ENCODE peak calls at places on chromosomes 13 and 19, in nine cellular contexts. One of them, this sample, is unnamed.

GRCh38 chr13:30408319-30409101 is 13.8 kb upstream of the UBE2L5 start:
- DNase-seq in IMR-90: peak
- DNase-seq in AG09309: no peak
- DNase-seq in Peyer's patch: peak
- DNase-seq in AG04449: no peak
- DNase-seq in ascending aorta: peak
- DNase-seq in AG04450: peak
- DNase-seq in tibial nerve: peak
- DNase-seq in CD8-positive, alpha-beta T cell: peak
- DNase-seq in this sample: peak

GRCh38 chr13:108402850-108403249 is 133.3 kb downstream of the TNFSF13B start:
- DNase-seq in IMR-90: no peak
- DNase-seq in AG09309: no peak
- DNase-seq in Peyer's patch: no peak
- DNase-seq in AG04449: no peak
- DNase-seq in ascending aorta: no peak
- DNase-seq in AG04450: no peak
- DNase-seq in tibial nerve: no peak
- DNase-seq in CD8-positive, alpha-beta T cell: no peak
- DNase-seq in this sample: no peak

GRCh38 chr13:31314961-31315360 is 115.2 kb downstream of the B3GLCT start:
- DNase-seq in IMR-90: no peak
- DNase-seq in AG09309: no peak
- DNase-seq in Peyer's patch: no peak
- DNase-seq in AG04449: no peak
- DNase-seq in ascending aorta: no peak
- DNase-seq in AG04450: no peak
- DNase-seq in tibial nerve: no peak
- DNase-seq in CD8-positive, alpha-beta T cell: no peak
- DNase-seq in this sample: no peak

GRCh38 chr13:35857769-35858168 is 273.4 kb downstream of the DCLK1 start:
- DNase-seq in IMR-90: peak
- DNase-seq in AG09309: no peak
- DNase-seq in Peyer's patch: no peak
- DNase-seq in AG04449: no peak
- DNase-seq in ascending aorta: no peak
- DNase-seq in AG04450: no peak
- DNase-seq in tibial nerve: no peak
- DNase-seq in CD8-positive, alpha-beta T cell: no peak
- DNase-seq in this sample: peak

GRCh38 chr13:64083811-64084210 is 2668.2 kb upstream of the PCDH20 start:
- DNase-seq in IMR-90: no peak
- DNase-seq in AG09309: no peak
- DNase-seq in Peyer's patch: no peak
- DNase-seq in AG04449: no peak
- DNase-seq in ascending aorta: no peak
- DNase-seq in AG04450: no peak
- DNase-seq in tibial nerve: no peak
- DNase-seq in CD8-positive, alpha-beta T cell: no peak
- DNase-seq in this sample: no peak

GRCh38 chr19:42512743-42513304 is 15.5 kb downstream of the CEACAM1 start:
- DNase-seq in IMR-90: no peak
- DNase-seq in AG09309: no peak
- DNase-seq in Peyer's patch: peak
- DNase-seq in AG04449: no peak
- DNase-seq in ascending aorta: no peak
- DNase-seq in AG04450: no peak
- DNase-seq in tibial nerve: no peak
- DNase-seq in CD8-positive, alpha-beta T cell: no peak
- DNase-seq in this sample: no peak

GRCh38 chr19:6030214-6030507 is 52.2 kb upstream of the RANBP3 start:
- DNase-seq in IMR-90: peak
- DNase-seq in AG09309: peak
- DNase-seq in Peyer's patch: no peak
- DNase-seq in AG04449: no peak
- DNase-seq in ascending aorta: no peak
- DNase-seq in AG04450: peak
- DNase-seq in tibial nerve: no peak
- DNase-seq in CD8-positive, alpha-beta T cell: no peak
- DNase-seq in this sample: peak

GRCh38 chr19:49133621-49134454 is 14.5 kb downstream of the PPFIA3 start:
- DNase-seq in IMR-90: peak
- DNase-seq in AG09309: no peak
- DNase-seq in Peyer's patch: peak
- DNase-seq in AG04449: no peak
- DNase-seq in ascending aorta: peak
- DNase-seq in AG04450: no peak
- DNase-seq in tibial nerve: no peak
- DNase-seq in CD8-positive, alpha-beta T cell: peak
- DNase-seq in this sample: no peak

GRCh38 chr19:15367439-15367838 is 12.1 kb downstream of the AKAP8 start:
- DNase-seq in IMR-90: no peak
- DNase-seq in AG09309: no peak
- DNase-seq in Peyer's patch: no peak
- DNase-seq in AG04449: no peak
- DNase-seq in ascending aorta: no peak
- DNase-seq in AG04450: no peak
- DNase-seq in tibial nerve: no peak
- DNase-seq in CD8-positive, alpha-beta T cell: no peak
- DNase-seq in this sample: no peak

GRCh38 chr19:16899566-16900075 is 10.8 kb downstream of the F2RL3 start:
- DNase-seq in IMR-90: no peak
- DNase-seq in AG09309: no peak
- DNase-seq in Peyer's patch: peak
- DNase-seq in AG04449: no peak
- DNase-seq in ascending aorta: no peak
- DNase-seq in AG04450: no peak
- DNase-seq in tibial nerve: no peak
- DNase-seq in CD8-positive, alpha-beta T cell: no peak
- DNase-seq in this sample: peak

GRCh38 chr19:13831560-13832056 is 36.4 kb downstream of the ZSWIM4 start:
- DNase-seq in IMR-90: no peak
- DNase-seq in AG09309: no peak
- DNase-seq in Peyer's patch: no peak
- DNase-seq in AG04449: no peak
- DNase-seq in ascending aorta: no peak
- DNase-seq in AG04450: no peak
- DNase-seq in tibial nerve: no peak
- DNase-seq in CD8-positive, alpha-beta T cell: no peak
- DNase-seq in this sample: no peak

GRCh38 chr13:44685641-44686040 is 109.5 kb upstream of the TSC22D1 start:
- DNase-seq in IMR-90: no peak
- DNase-seq in AG09309: no peak
- DNase-seq in Peyer's patch: no peak
- DNase-seq in AG04449: no peak
- DNase-seq in ascending aorta: no peak
- DNase-seq in AG04450: no peak
- DNase-seq in tibial nerve: no peak
- DNase-seq in CD8-positive, alpha-beta T cell: no peak
- DNase-seq in this sample: no peak

GRCh38 chr19:10551698-10552301 is 8.1 kb downstream of the ATG4D start:
- DNase-seq in IMR-90: no peak
- DNase-seq in AG09309: no peak
- DNase-seq in Peyer's patch: no peak
- DNase-seq in AG04449: no peak
- DNase-seq in ascending aorta: no peak
- DNase-seq in AG04450: no peak
- DNase-seq in tibial nerve: no peak
- DNase-seq in CD8-positive, alpha-beta T cell: peak
- DNase-seq in this sample: no peak

GRCh38 chr19:46904114-46905060 is 43.6 kb downstream of the ARHGAP35 start:
- DNase-seq in IMR-90: peak
- DNase-seq in AG09309: no peak
- DNase-seq in Peyer's patch: no peak
- DNase-seq in AG04449: peak
- DNase-seq in ascending aorta: no peak
- DNase-seq in AG04450: peak
- DNase-seq in tibial nerve: no peak
- DNase-seq in CD8-positive, alpha-beta T cell: no peak
- DNase-seq in this sample: peak

GRCh38 chr13:31982124-31982523 is 49.5 kb upstream of the FRY start:
- DNase-seq in IMR-90: no peak
- DNase-seq in AG09309: no peak
- DNase-seq in Peyer's patch: no peak
- DNase-seq in AG04449: no peak
- DNase-seq in ascending aorta: no peak
- DNase-seq in AG04450: no peak
- DNase-seq in tibial nerve: no peak
- DNase-seq in CD8-positive, alpha-beta T cell: no peak
- DNase-seq in this sample: peak

GRCh38 chr19:29546583-29547190 is 20.9 kb downstream of the VSTM2B start:
- DNase-seq in IMR-90: no peak
- DNase-seq in AG09309: no peak
- DNase-seq in Peyer's patch: no peak
- DNase-seq in AG04449: no peak
- DNase-seq in ascending aorta: no peak
- DNase-seq in AG04450: no peak
- DNase-seq in tibial nerve: no peak
- DNase-seq in CD8-positive, alpha-beta T cell: no peak
- DNase-seq in this sample: no peak

GRCh38 chr19:10093295-10094186 is 7.4 kb downstream of the SHFL start:
- DNase-seq in IMR-90: no peak
- DNase-seq in AG09309: no peak
- DNase-seq in Peyer's patch: no peak
- DNase-seq in AG04449: no peak
- DNase-seq in ascending aorta: no peak
- DNase-seq in AG04450: no peak
- DNase-seq in tibial nerve: no peak
- DNase-seq in CD8-positive, alpha-beta T cell: no peak
- DNase-seq in this sample: no peak

DNA sequence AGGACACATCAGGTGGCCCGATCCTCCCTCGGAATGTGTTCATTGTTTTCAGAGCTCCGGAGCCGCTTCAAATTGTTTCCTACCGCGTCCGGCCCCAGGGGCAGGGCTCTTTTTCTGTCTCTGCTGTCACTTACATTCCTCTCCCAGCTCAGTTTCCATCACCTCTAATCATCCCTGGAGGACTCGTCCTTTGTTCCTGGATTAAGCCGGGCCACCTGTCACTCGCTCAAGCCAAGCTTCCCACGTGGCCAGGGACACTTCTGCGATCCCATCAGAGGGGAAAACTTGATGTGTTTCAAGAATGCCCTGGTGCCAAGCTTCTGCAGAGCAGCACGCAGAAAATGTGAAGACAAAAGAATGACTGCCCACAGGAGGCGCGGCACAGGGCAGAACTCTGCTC is 13.5 kb downstream of the IL17D start:
- DNase-seq in IMR-90: no peak
- DNase-seq in AG09309: no peak
- DNase-seq in Peyer's patch: no peak
- DNase-seq in AG04449: no peak
- DNase-seq in ascending aorta: no peak
- DNase-seq in AG04450: no peak
- DNase-seq in tibial nerve: no peak
- DNase-seq in CD8-positive, alpha-beta T cell: no peak
- DNase-seq in this sample: no peak
- TF ChIP-seq CTCF in IMR-90: no peak
- TF ChIP-seq CTCF in AG09309: no peak
- TF ChIP-seq CTCF in Peyer's patch: no peak
- TF ChIP-seq CTCF in AG04449: no peak
- TF ChIP-seq CTCF in ascending aorta: no peak
- TF ChIP-seq CTCF in AG04450: no peak
- TF ChIP-seq CTCF in tibial nerve: no peak
- TF ChIP-seq CTCF in CD8-positive, alpha-beta T cell: no peak
- TF ChIP-seq CTCF in this sample: no peak

GRCh38 chr19:11693505-11694499 is 44.9 kb downstream of the ZNF823 start:
- DNase-seq in IMR-90: peak
- DNase-seq in AG09309: peak
- DNase-seq in Peyer's patch: no peak
- DNase-seq in AG04449: peak
- DNase-seq in ascending aorta: no peak
- DNase-seq in AG04450: no peak
- DNase-seq in tibial nerve: no peak
- DNase-seq in CD8-positive, alpha-beta T cell: no peak
- DNase-seq in this sample: peak
- H3K4me3 ChIP-seq in IMR-90: peak
- H3K4me3 ChIP-seq in AG09309: peak
- H3K4me3 ChIP-seq in Peyer's patch: peak
- H3K4me3 ChIP-seq in AG04449: peak
- H3K4me3 ChIP-seq in ascending aorta: peak
- H3K4me3 ChIP-seq in AG04450: peak
- H3K4me3 ChIP-seq in tibial nerve: peak
- H3K4me3 ChIP-seq in CD8-positive, alpha-beta T cell: peak
- H3K4me3 ChIP-seq in this sample: peak

GRCh38 chr19:18306903-18307681 is 15.8 kb downstream of the LSM4 start:
- DNase-seq in IMR-90: no peak
- DNase-seq in AG09309: no peak
- DNase-seq in Peyer's patch: peak
- DNase-seq in AG04449: no peak
- DNase-seq in ascending aorta: no peak
- DNase-seq in AG04450: no peak
- DNase-seq in tibial nerve: no peak
- DNase-seq in CD8-positive, alpha-beta T cell: peak
- DNase-seq in this sample: no peak
- TF ChIP-seq CTCF in IMR-90: no peak
- TF ChIP-seq CTCF in AG09309: no peak
- TF ChIP-seq CTCF in Peyer's patch: peak
- TF ChIP-seq CTCF in AG04449: no peak
- TF ChIP-seq CTCF in ascending aorta: peak
- TF ChIP-seq CTCF in AG04450: no peak
- TF ChIP-seq CTCF in tibial nerve: no peak
- TF ChIP-seq CTCF in CD8-positive, alpha-beta T cell: no peak
- TF ChIP-seq CTCF in this sample: no peak

DNA sequence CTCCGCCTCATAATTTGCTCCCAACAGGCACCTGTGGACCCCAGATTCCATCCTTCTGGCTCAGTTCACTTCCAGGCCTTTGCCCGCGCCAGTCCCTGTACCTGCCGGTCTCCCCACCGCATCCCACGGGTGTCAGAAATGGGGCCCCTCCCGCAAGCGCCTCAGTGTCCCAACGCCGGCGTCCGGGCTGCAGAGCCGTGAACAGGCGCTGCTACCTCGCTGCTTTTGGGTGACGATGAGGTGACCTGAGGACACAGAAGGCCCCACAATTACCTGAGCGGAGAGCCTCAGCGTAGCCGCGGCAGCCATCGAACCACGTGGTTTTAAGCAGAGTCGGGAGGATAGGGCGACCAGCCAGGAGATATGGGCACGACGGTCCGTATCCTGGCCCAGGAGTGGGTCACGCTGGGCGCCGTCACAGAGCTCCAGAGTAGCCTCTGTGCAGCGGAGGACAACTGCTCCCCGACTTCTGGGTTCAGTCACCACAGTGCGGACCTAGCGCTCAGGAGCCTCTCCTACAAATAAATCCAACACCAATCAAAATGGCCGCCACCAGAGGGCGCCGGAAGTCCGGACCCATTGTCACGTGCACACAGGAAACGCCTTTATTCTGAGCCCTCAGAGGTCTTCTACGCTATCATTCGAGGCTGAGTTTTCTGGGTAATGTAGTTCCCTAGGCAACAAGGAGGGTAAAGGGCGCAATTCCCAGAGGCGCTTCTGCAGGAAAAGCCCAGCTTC is at the start of gene ZNF814:
- DNase-seq in IMR-90: peak
- DNase-seq in AG09309: peak
- DNase-seq in Peyer's patch: peak
- DNase-seq in AG04449: peak
- DNase-seq in ascending aorta: peak
- DNase-seq in AG04450: peak
- DNase-seq in tibial nerve: peak
- DNase-seq in CD8-positive, alpha-beta T cell: peak
- DNase-seq in this sample: peak
- H3K4me3 ChIP-seq in IMR-90: peak
- H3K4me3 ChIP-seq in AG09309: peak
- H3K4me3 ChIP-seq in Peyer's patch: peak
- H3K4me3 ChIP-seq in AG04449: peak
- H3K4me3 ChIP-seq in ascending aorta: peak
- H3K4me3 ChIP-seq in AG04450: peak
- H3K4me3 ChIP-seq in tibial nerve: peak
- H3K4me3 ChIP-seq in CD8-positive, alpha-beta T cell: peak
- H3K4me3 ChIP-seq in this sample: peak

This sample was measured in foreskin fibroblast.